ENCODE peak calls at places on chromosomes 7 and 10, in six cellular contexts. One of them, this sample, is unnamed.

GRCh38 chr10:18713077-18713476 is 53.8 kb downstream of the ARL5B start:
- DNase-seq in HEK293T: no peak
- DNase-seq in endothelial cell of umbilical vein: no peak
- DNase-seq in EL: peak
- DNase-seq in stimulated activated CD8-positive, alpha-beta memory T cell treated with anti-CD3 and anti-CD28 coated beads, Interleukin-7, amount 100 ng/mL, for 4 hours: no peak
- DNase-seq in H4: peak
- DNase-seq in this sample: peak

GRCh38 chr7:73721237-73721848 is 1.9 kb upstream of the STX1A start:
- DNase-seq in EL: no peak
- DNase-seq in stimulated activated CD8-positive, alpha-beta memory T cell treated with anti-CD3 and anti-CD28 coated beads, Interleukin-7, amount 100 ng/mL, for 4 hours: no peak
- DNase-seq in HEK293T: no peak
- DNase-seq in endothelial cell of umbilical vein: no peak
- DNase-seq in H4: peak
- DNase-seq in this sample: peak

GRCh38 chr10:35640474-35640873 is 1.6 kb downstream of the FZD8 start:
- DNase-seq in EL: peak
- DNase-seq in stimulated activated CD8-positive, alpha-beta memory T cell treated with anti-CD3 and anti-CD28 coated beads, Interleukin-7, amount 100 ng/mL, for 4 hours: no peak
- DNase-seq in endothelial cell of umbilical vein: peak
- DNase-seq in HEK293T: peak
- DNase-seq in H4: peak
- DNase-seq in this sample: peak

GRCh38 chr7:142811154-142811737 is 40.5 kb downstream of the PRSS2 start:
- DNase-seq in endothelial cell of umbilical vein: peak
- DNase-seq in EL: peak
- DNase-seq in H4: peak
- DNase-seq in HEK293T: peak
- DNase-seq in stimulated activated CD8-positive, alpha-beta memory T cell treated with anti-CD3 and anti-CD28 coated beads, Interleukin-7, amount 100 ng/mL, for 4 hours: no peak
- DNase-seq in this sample: peak

GRCh38 chr7:26073041-26073440 is 79.0 kb upstream of the NFE2L3 start:
- DNase-seq in H4: no peak
- DNase-seq in EL: no peak
- DNase-seq in stimulated activated CD8-positive, alpha-beta memory T cell treated with anti-CD3 and anti-CD28 coated beads, Interleukin-7, amount 100 ng/mL, for 4 hours: no peak
- DNase-seq in HEK293T: no peak
- DNase-seq in endothelial cell of umbilical vein: no peak
- DNase-seq in this sample: no peak

GRCh38 chr7:18849130-18849529 is 268.3 kb downstream of the TWIST1 start:
- DNase-seq in EL: no peak
- DNase-seq in endothelial cell of umbilical vein: peak
- DNase-seq in H4: no peak
- DNase-seq in stimulated activated CD8-positive, alpha-beta memory T cell treated with anti-CD3 and anti-CD28 coated beads, Interleukin-7, amount 100 ng/mL, for 4 hours: no peak
- DNase-seq in HEK293T: no peak
- DNase-seq in this sample: peak

GRCh38 chr7:143002106-143002505 is 24.8 kb downstream of the OR9A2 start:
- DNase-seq in EL: peak
- DNase-seq in endothelial cell of umbilical vein: peak
- DNase-seq in HEK293T: no peak
- DNase-seq in H4: peak
- DNase-seq in stimulated activated CD8-positive, alpha-beta memory T cell treated with anti-CD3 and anti-CD28 coated beads, Interleukin-7, amount 100 ng/mL, for 4 hours: no peak
- DNase-seq in this sample: peak

GRCh38 chr7:112056409-112056808 is 149.8 kb downstream of the DOCK4 start:
- DNase-seq in endothelial cell of umbilical vein: peak
- DNase-seq in EL: peak
- DNase-seq in stimulated activated CD8-positive, alpha-beta memory T cell treated with anti-CD3 and anti-CD28 coated beads, Interleukin-7, amount 100 ng/mL, for 4 hours: no peak
- DNase-seq in HEK293T: no peak
- DNase-seq in H4: peak
- DNase-seq in this sample: no peak

GRCh38 chr10:99926925-99927718 is 82.6 kb downstream of the DNMBP start:
- DNase-seq in EL: peak
- DNase-seq in stimulated activated CD8-positive, alpha-beta memory T cell treated with anti-CD3 and anti-CD28 coated beads, Interleukin-7, amount 100 ng/mL, for 4 hours: no peak
- DNase-seq in endothelial cell of umbilical vein: peak
- DNase-seq in HEK293T: no peak
- DNase-seq in H4: no peak
- DNase-seq in this sample: peak

GRCh38 chr10:70916241-70916640 is 27.9 kb upstream of the PCBD1 start:
- DNase-seq in endothelial cell of umbilical vein: no peak
- DNase-seq in EL: no peak
- DNase-seq in H4: no peak
- DNase-seq in HEK293T: no peak
- DNase-seq in stimulated activated CD8-positive, alpha-beta memory T cell treated with anti-CD3 and anti-CD28 coated beads, Interleukin-7, amount 100 ng/mL, for 4 hours: no peak
- DNase-seq in this sample: no peak

GRCh38 chr10:119509909-119510451 is 32.5 kb downstream of the RGS10 start:
- DNase-seq in EL: no peak
- DNase-seq in H4: peak
- DNase-seq in endothelial cell of umbilical vein: no peak
- DNase-seq in stimulated activated CD8-positive, alpha-beta memory T cell treated with anti-CD3 and anti-CD28 coated beads, Interleukin-7, amount 100 ng/mL, for 4 hours: no peak
- DNase-seq in HEK293T: no peak
- DNase-seq in this sample: peak

GRCh38 chr7:98186452-98187137 is 24.6 kb upstream of the BHLHA15 start:
- DNase-seq in HEK293T: no peak
- DNase-seq in endothelial cell of umbilical vein: peak
- DNase-seq in H4: no peak
- DNase-seq in EL: peak
- DNase-seq in stimulated activated CD8-positive, alpha-beta memory T cell treated with anti-CD3 and anti-CD28 coated beads, Interleukin-7, amount 100 ng/mL, for 4 hours: no peak
- DNase-seq in this sample: peak

GRCh38 chr10:17075975-17076374 is 53.6 kb downstream of the CUBN start:
- DNase-seq in HEK293T: no peak
- DNase-seq in endothelial cell of umbilical vein: no peak
- DNase-seq in H4: no peak
- DNase-seq in stimulated activated CD8-positive, alpha-beta memory T cell treated with anti-CD3 and anti-CD28 coated beads, Interleukin-7, amount 100 ng/mL, for 4 hours: no peak
- DNase-seq in EL: no peak
- DNase-seq in this sample: no peak

GRCh38 chr7:73342645-73343044 is 14.7 kb downstream of the FKBP6 start:
- DNase-seq in stimulated activated CD8-positive, alpha-beta memory T cell treated with anti-CD3 and anti-CD28 coated beads, Interleukin-7, amount 100 ng/mL, for 4 hours: no peak
- DNase-seq in endothelial cell of umbilical vein: peak
- DNase-seq in EL: peak
- DNase-seq in H4: peak
- DNase-seq in HEK293T: peak
- DNase-seq in this sample: peak

GRCh38 chr7:129146237-129146979 is 1.9 kb downstream of the TSPAN33 start:
- DNase-seq in endothelial cell of umbilical vein: no peak
- DNase-seq in HEK293T: no peak
- DNase-seq in H4: no peak
- DNase-seq in EL: no peak
- DNase-seq in stimulated activated CD8-positive, alpha-beta memory T cell treated with anti-CD3 and anti-CD28 coated beads, Interleukin-7, amount 100 ng/mL, for 4 hours: no peak
- DNase-seq in this sample: no peak

GRCh38 chr10:124145109-124145860 is 51.9 kb upstream of the CHST15 start:
- DNase-seq in endothelial cell of umbilical vein: no peak
- DNase-seq in H4: peak
- DNase-seq in stimulated activated CD8-positive, alpha-beta memory T cell treated with anti-CD3 and anti-CD28 coated beads, Interleukin-7, amount 100 ng/mL, for 4 hours: no peak
- DNase-seq in HEK293T: no peak
- DNase-seq in EL: no peak
- DNase-seq in this sample: no peak

GRCh38 chr10:47282005-47282656 is 17.9 kb upstream of the GDF10 start:
- DNase-seq in endothelial cell of umbilical vein: no peak
- DNase-seq in H4: no peak
- DNase-seq in stimulated activated CD8-positive, alpha-beta memory T cell treated with anti-CD3 and anti-CD28 coated beads, Interleukin-7, amount 100 ng/mL, for 4 hours: no peak
- DNase-seq in EL: no peak
- DNase-seq in HEK293T: no peak
- DNase-seq in this sample: no peak

GRCh38 chr10:91883549-91884542 is 25.4 kb downstream of the FGFBP3 start:
- DNase-seq in HEK293T: peak
- DNase-seq in stimulated activated CD8-positive, alpha-beta memory T cell treated with anti-CD3 and anti-CD28 coated beads, Interleukin-7, amount 100 ng/mL, for 4 hours: no peak
- DNase-seq in H4: no peak
- DNase-seq in EL: peak
- DNase-seq in endothelial cell of umbilical vein: no peak
- DNase-seq in this sample: no peak

GRCh38 chr7:93117327-93117726 is 452 bp downstream of the SAMD9 start:
- DNase-seq in HEK293T: no peak
- DNase-seq in endothelial cell of umbilical vein: no peak
- DNase-seq in stimulated activated CD8-positive, alpha-beta memory T cell treated with anti-CD3 and anti-CD28 coated beads, Interleukin-7, amount 100 ng/mL, for 4 hours: no peak
- DNase-seq in EL: peak
- DNase-seq in H4: no peak
- DNase-seq in this sample: no peak

GRCh38 chr10:97228130-97228774 is 42.5 kb upstream of the SLIT1 start:
- DNase-seq in endothelial cell of umbilical vein: no peak
- DNase-seq in HEK293T: no peak
- DNase-seq in stimulated activated CD8-positive, alpha-beta memory T cell treated with anti-CD3 and anti-CD28 coated beads, Interleukin-7, amount 100 ng/mL, for 4 hours: no peak
- DNase-seq in H4: no peak
- DNase-seq in EL: no peak
- DNase-seq in this sample: no peak

GRCh38 chr7:158285383-158285770 is 302.2 kb downstream of the PTPRN2 start:
- DNase-seq in H4: no peak
- DNase-seq in endothelial cell of umbilical vein: no peak
- DNase-seq in stimulated activated CD8-positive, alpha-beta memory T cell treated with anti-CD3 and anti-CD28 coated beads, Interleukin-7, amount 100 ng/mL, for 4 hours: no peak
- DNase-seq in EL: no peak
- DNase-seq in HEK293T: no peak
- DNase-seq in this sample: no peak

GRCh38 chr10:73509695-73510094 is 13.9 kb upstream of the PPP3CB start:
- DNase-seq in EL: no peak
- DNase-seq in HEK293T: no peak
- DNase-seq in stimulated activated CD8-positive, alpha-beta memory T cell treated with anti-CD3 and anti-CD28 coated beads, Interleukin-7, amount 100 ng/mL, for 4 hours: no peak
- DNase-seq in endothelial cell of umbilical vein: no peak
- DNase-seq in H4: no peak
- DNase-seq in this sample: no peak

GRCh38 chr7:30831227-30831626 is 60.0 kb downstream of the MINDY4 start:
- DNase-seq in HEK293T: no peak
- DNase-seq in endothelial cell of umbilical vein: no peak
- DNase-seq in EL: no peak
- DNase-seq in stimulated activated CD8-positive, alpha-beta memory T cell treated with anti-CD3 and anti-CD28 coated beads, Interleukin-7, amount 100 ng/mL, for 4 hours: no peak
- DNase-seq in H4: no peak
- DNase-seq in this sample: peak

GRCh38 chr7:155885162-155886160 is 73.2 kb upstream of the SHH start:
- DNase-seq in EL: peak
- DNase-seq in HEK293T: no peak
- DNase-seq in stimulated activated CD8-positive, alpha-beta memory T cell treated with anti-CD3 and anti-CD28 coated beads, Interleukin-7, amount 100 ng/mL, for 4 hours: no peak
- DNase-seq in H4: peak
- DNase-seq in endothelial cell of umbilical vein: peak
- DNase-seq in this sample: peak

GRCh38 chr7:43721193-43721806 is 8.0 kb downstream of the COA1 start:
- DNase-seq in stimulated activated CD8-positive, alpha-beta memory T cell treated with anti-CD3 and anti-CD28 coated beads, Interleukin-7, amount 100 ng/mL, for 4 hours: no peak
- DNase-seq in H4: peak
- DNase-seq in endothelial cell of umbilical vein: peak
- DNase-seq in EL: peak
- DNase-seq in HEK293T: no peak
- DNase-seq in this sample: peak

GRCh38 chr10:70892631-70893030 is 4.3 kb upstream of the PCBD1 start:
- DNase-seq in H4: no peak
- DNase-seq in EL: no peak
- DNase-seq in endothelial cell of umbilical vein: no peak
- DNase-seq in HEK293T: no peak
- DNase-seq in stimulated activated CD8-positive, alpha-beta memory T cell treated with anti-CD3 and anti-CD28 coated beads, Interleukin-7, amount 100 ng/mL, for 4 hours: no peak
- DNase-seq in this sample: no peak

GRCh38 chr10:69057261-69057950 is 30.5 kb upstream of the SRGN start:
- DNase-seq in endothelial cell of umbilical vein: peak
- DNase-seq in EL: no peak
- DNase-seq in HEK293T: no peak
- DNase-seq in H4: no peak
- DNase-seq in stimulated activated CD8-positive, alpha-beta memory T cell treated with anti-CD3 and anti-CD28 coated beads, Interleukin-7, amount 100 ng/mL, for 4 hours: no peak
- DNase-seq in this sample: no peak

GRCh38 chr10:63633677-63634487 is 112.7 kb downstream of the REEP3 start:
- DNase-seq in stimulated activated CD8-positive, alpha-beta memory T cell treated with anti-CD3 and anti-CD28 coated beads, Interleukin-7, amount 100 ng/mL, for 4 hours: no peak
- DNase-seq in HEK293T: peak
- DNase-seq in H4: peak
- DNase-seq in EL: peak
- DNase-seq in endothelial cell of umbilical vein: peak
- DNase-seq in this sample: peak

GRCh38 chr7:21374134-21374533 is 53.7 kb upstream of the SP4 start:
- DNase-seq in H4: no peak
- DNase-seq in EL: no peak
- DNase-seq in endothelial cell of umbilical vein: no peak
- DNase-seq in stimulated activated CD8-positive, alpha-beta memory T cell treated with anti-CD3 and anti-CD28 coated beads, Interleukin-7, amount 100 ng/mL, for 4 hours: no peak
- DNase-seq in HEK293T: no peak
- DNase-seq in this sample: no peak

GRCh38 chr7:151599401-151600227 is 79.9 kb upstream of the RHEB start:
- DNase-seq in HEK293T: no peak
- DNase-seq in endothelial cell of umbilical vein: peak
- DNase-seq in EL: peak
- DNase-seq in H4: peak
- DNase-seq in stimulated activated CD8-positive, alpha-beta memory T cell treated with anti-CD3 and anti-CD28 coated beads, Interleukin-7, amount 100 ng/mL, for 4 hours: no peak
- DNase-seq in this sample: peak

GRCh38 chr7:11290859-11291258 is 317.2 kb downstream of the PHF14 start:
- DNase-seq in H4: no peak
- DNase-seq in stimulated activated CD8-positive, alpha-beta memory T cell treated with anti-CD3 and anti-CD28 coated beads, Interleukin-7, amount 100 ng/mL, for 4 hours: no peak
- DNase-seq in endothelial cell of umbilical vein: no peak
- DNase-seq in EL: no peak
- DNase-seq in HEK293T: no peak
- DNase-seq in this sample: no peak

GRCh38 chr10:11742009-11742778 is at the start of gene ECHDC3:
- DNase-seq in stimulated activated CD8-positive, alpha-beta memory T cell treated with anti-CD3 and anti-CD28 coated beads, Interleukin-7, amount 100 ng/mL, for 4 hours: peak
- DNase-seq in endothelial cell of umbilical vein: peak
- DNase-seq in HEK293T: no peak
- DNase-seq in EL: peak
- DNase-seq in H4: no peak
- DNase-seq in this sample: no peak

GRCh38 chr10:60853107-60853506 is 74.8 kb downstream of the CDK1 start:
- DNase-seq in H4: no peak
- DNase-seq in endothelial cell of umbilical vein: no peak
- DNase-seq in HEK293T: no peak
- DNase-seq in stimulated activated CD8-positive, alpha-beta memory T cell treated with anti-CD3 and anti-CD28 coated beads, Interleukin-7, amount 100 ng/mL, for 4 hours: no peak
- DNase-seq in EL: no peak
- DNase-seq in this sample: no peak

GRCh38 chr7:22387583-22387982 is 30.6 kb upstream of the RAPGEF5 start:
- DNase-seq in stimulated activated CD8-positive, alpha-beta memory T cell treated with anti-CD3 and anti-CD28 coated beads, Interleukin-7, amount 100 ng/mL, for 4 hours: no peak
- DNase-seq in EL: peak
- DNase-seq in endothelial cell of umbilical vein: no peak
- DNase-seq in H4: no peak
- DNase-seq in HEK293T: no peak
- DNase-seq in this sample: no peak

GRCh38 chr7:142375710-142376313 is 118.0 kb upstream of the PRSS58 start:
- DNase-seq in EL: peak
- DNase-seq in endothelial cell of umbilical vein: peak
- DNase-seq in HEK293T: no peak
- DNase-seq in stimulated activated CD8-positive, alpha-beta memory T cell treated with anti-CD3 and anti-CD28 coated beads, Interleukin-7, amount 100 ng/mL, for 4 hours: no peak
- DNase-seq in H4: peak
- DNase-seq in this sample: peak

GRCh38 chr10:119105155-119105554 is 1.2 kb downstream of the DENND10 start:
- DNase-seq in stimulated activated CD8-positive, alpha-beta memory T cell treated with anti-CD3 and anti-CD28 coated beads, Interleukin-7, amount 100 ng/mL, for 4 hours: no peak
- DNase-seq in endothelial cell of umbilical vein: no peak
- DNase-seq in HEK293T: no peak
- DNase-seq in EL: no peak
- DNase-seq in H4: no peak
- DNase-seq in this sample: no peak

GRCh38 chr7:108434030-108434429 is 22.2 kb downstream of the NRCAM start:
- DNase-seq in H4: no peak
- DNase-seq in EL: no peak
- DNase-seq in HEK293T: no peak
- DNase-seq in endothelial cell of umbilical vein: no peak
- DNase-seq in stimulated activated CD8-positive, alpha-beta memory T cell treated with anti-CD3 and anti-CD28 coated beads, Interleukin-7, amount 100 ng/mL, for 4 hours: no peak
- DNase-seq in this sample: no peak

This sample was measured in PC-3.